ENCODE peak calls at places on chromosome 19, in six cellular contexts. F, H, I, R, O and E are unnamed samples.

GRCh38 chr19:40419066-40419612 is 6.0 kb upstream of the PRX start:
- DNase-seq in R (no peak), H (no peak), F (no peak), O (no peak), I (no peak), E (no peak)

GRCh38 chr19:21483589-21484170 is 21.7 kb upstream of the ZNF429 start:
- DNase-seq in O (peak), I (no peak), F (peak), H (no peak), R (peak), E (peak)

GRCh38 chr19:33226550-33227241 is 1.0 kb upstream of the SLC7A10 start:
- DNase-seq in O (no peak), R (no peak), I (peak), H (no peak), F (no peak), E (no peak)

GRCh38 chr19:322616-323015 is 22.0 kb downstream of the MIER2 start:
- DNase-seq in R (peak), H (no peak), O (no peak), I (no peak), F (no peak), E (no peak)

GRCh38 chr19:44660081-44660480 is 11.2 kb upstream of the CEACAM19 start:
- DNase-seq in H (no peak), O (no peak), F (no peak), R (no peak), I (no peak), E (no peak)

GRCh38 chr19:56159009-56159501 is 16.8 kb upstream of the GALP start:
- DNase-seq in H (no peak), I (no peak), F (no peak), O (no peak), R (no peak), E (no peak)

GRCh38 chr19:6264077-6264445 is 15.7 kb downstream of the MLLT1 start:
- DNase-seq in I (no peak), H (no peak), O (no peak), F (no peak), R (peak), E (no peak)

GRCh38 chr19:5623397-5624153 is 692 bp downstream of the SAFB start:
- DNase-seq in I (no peak), O (no peak), F (no peak), H (peak), R (no peak), E (peak)

GRCh38 chr19:46495789-46496099 is at the start of gene PNMA8B:
- DNase-seq in F (no peak), O (no peak), I (no peak), R (peak), H (no peak), E (peak)

GRCh38 chr19:11987405-11988231 is 22.8 kb downstream of the ZNF763 start:
- DNase-seq in F (peak), O (peak), I (peak), H (peak), R (peak), E (peak)

GRCh38 chr19:45215391-45216191 is 29.6 kb downstream of the EXOC3L2 start:
- DNase-seq in O (no peak), F (no peak), R (peak), H (no peak), I (no peak), E (peak)

GRCh38 chr19:11963566-11964355 is 1.1 kb upstream of the ZNF763 start:
- DNase-seq in R (peak), I (no peak), O (peak), H (peak), F (peak), E (peak)

GRCh38 chr19:6220385-6221191 is 59.2 kb downstream of the MLLT1 start:
- DNase-seq in R (peak), H (no peak), O (no peak), I (no peak), F (no peak), E (peak)

GRCh38 chr19:709196-709964 is 645 bp downstream of the PALM start:
- DNase-seq in I (no peak), O (no peak), R (no peak), H (no peak), F (no peak), E (no peak)

GRCh38 chr19:41785653-41786052 is 10.7 kb upstream of the CEACAM3 start:
- DNase-seq in I (peak), O (peak), R (no peak), F (peak), H (peak), E (peak)

GRCh38 chr19:38469151-38469550 is 35.7 kb downstream of the RYR1 start:
- DNase-seq in H (no peak), I (no peak), R (no peak), O (no peak), F (no peak), E (no peak)

GRCh38 chr19:13001166-13001501 is 5.9 kb downstream of the NFIX start:
- DNase-seq in O (no peak), F (no peak), I (no peak), R (no peak), H (no peak), E (no peak)

GRCh38 chr19:50187937-50188336 is 15.5 kb upstream of the MYH14 start:
- DNase-seq in R (no peak), F (no peak), I (no peak), H (peak), O (no peak), E (no peak)

GRCh38 chr19:39125554-39126311 is at the start of gene PAK4:
- DNase-seq in I (peak), R (peak), H (peak), O (peak), F (peak), E (peak)